ENCODE peak calls at places on chromosomes 1 and 21, in five cellular contexts. D is fibroblast of lung; J is OCI-LY7; P is CD8-positive, alpha-beta T cell; W is left lung. E is an unnamed sample.

GRCh38 chr1:14782741-14783591 is 184.5 kb downstream of the KAZN start:
- DNase-seq in P (no peak), W (no peak), D (no peak), J (no peak), E (no peak)

GRCh38 chr1:72623299-72623708 is 341.0 kb upstream of the NEGR1 start:
- DNase-seq in J (peak), P (no peak), W (no peak), D (peak), E (no peak)

GRCh38 chr21:36164427-36164784 is 7.8 kb downstream of the DOP1B start:
- DNase-seq in J (no peak), W (no peak), D (no peak), P (no peak), E (no peak)

GRCh38 chr1:20138961-20139550 is at the start of gene PLA2G2F:
- DNase-seq in D (no peak), J (no peak), W (no peak), P (no peak), E (no peak)

GRCh38 chr1:98981917-98982513 is 22.6 kb downstream of the PLPPR5 start:
- DNase-seq in J (no peak), W (no peak), D (peak), P (no peak), E (no peak)

GRCh38 chr1:219283541-219283940 is 109.9 kb downstream of the LYPLAL1 start:
- DNase-seq in J (no peak), D (peak), P (no peak), W (no peak), E (no peak)

GRCh38 chr1:177884499-177885021 is 85.3 kb downstream of the SEC16B start:
- DNase-seq in P (no peak), W (no peak), D (no peak), J (no peak), E (no peak)

GRCh38 chr1:235075121-235075954 is 53.3 kb downstream of the TOMM20 start:
- DNase-seq in J (peak), P (no peak), D (peak), W (peak), E (peak)

GRCh38 chr1:71269823-71270222 is 189.0 kb upstream of the ZRANB2 start:
- DNase-seq in W (no peak), P (no peak), J (no peak), D (no peak), E (no peak)

GRCh38 chr1:209435654-209436566 is 147.6 kb upstream of the CAMK1G start:
- DNase-seq in J (peak), W (peak), P (no peak), D (peak), E (peak)

GRCh38 chr1:89820423-89821321 is at the start of gene LRRC8D:
- DNase-seq in J (peak), W (peak), D (peak), P (peak), E (peak)

GRCh38 chr1:47378147-47378546 is 37.9 kb upstream of the FOXE3 start:
- DNase-seq in D (peak), W (no peak), P (no peak), J (no peak), E (no peak)

GRCh38 chr1:59020151-59020997 is 236.5 kb upstream of the JUN start:
- DNase-seq in P (no peak), J (peak), D (peak), W (peak), E (no peak)

GRCh38 chr1:153058826-153059784 is 1.8 kb upstream of the SPRR2A start:
- DNase-seq in D (no peak), P (no peak), W (no peak), J (no peak), E (no peak)

GRCh38 chr1:218480137-218480536 is 135.0 kb downstream of the TGFB2 start:
- DNase-seq in W (no peak), D (peak), J (no peak), P (no peak), E (no peak)

GRCh38 chr1:95957748-95958147 is 723.7 kb downstream of the RWDD3 start:
- DNase-seq in W (no peak), D (peak), J (no peak), P (no peak), E (no peak)

GRCh38 chr1:231177226-231177625 is 15.4 kb downstream of the TRIM67 start:
- DNase-seq in D (no peak), J (no peak), W (no peak), P (no peak), E (no peak)

GRCh38 chr1:154975409-154976205 is 1.1 kb downstream of the CKS1B start:
- DNase-seq in J (peak), D (peak), W (peak), P (no peak), E (no peak)

GRCh38 chr1:39360726-39361125 is 130.7 kb upstream of the BMP8A start:
- DNase-seq in J (no peak), W (no peak), P (no peak), D (no peak), E (no peak)

GRCh38 chr1:7345516-7345915 is 425.6 kb upstream of the VAMP3 start:
- DNase-seq in D (no peak), J (no peak), W (no peak), P (no peak), E (no peak)

GRCh38 chr1:151604291-151604690 is 7.6 kb upstream of the SNX27 start:
- DNase-seq in J (no peak), W (no peak), D (peak), P (no peak), E (no peak)

GRCh38 chr1:241844593-241844992 is 3.4 kb upstream of the EXO1 start:
- DNase-seq in J (no peak), P (no peak), W (no peak), D (no peak), E (no peak)

GRCh38 chr1:215992620-215993019 is 425.5 kb downstream of the KCTD3 start:
- DNase-seq in W (no peak), P (no peak), D (no peak), J (no peak), E (no peak)

GRCh38 chr1:56469640-56470371 is 109.6 kb downstream of the PLPP3 start:
- DNase-seq in W (no peak), D (peak), P (no peak), J (no peak), E (no peak)

GRCh38 chr1:151934048-151934493 is 24.8 kb upstream of the THEM4 start:
- DNase-seq in J (peak), D (peak), W (no peak), P (peak), E (no peak)

GRCh38 chr1:43636006-43636641 is 13.8 kb upstream of the KDM4A start:
- DNase-seq in W (no peak), D (no peak), J (no peak), P (no peak), E (no peak)

GRCh38 chr1:109266965-109267364 is 16.0 kb downstream of the PSRC1 start:
- DNase-seq in J (no peak), W (no peak), P (no peak), D (peak), E (no peak)

GRCh38 chr1:221708076-221708571 is 33.8 kb downstream of the DUSP10 start:
- DNase-seq in W (no peak), P (no peak), D (peak), J (no peak), E (no peak)

GRCh38 chr1:216903389-216903754 is 180.1 kb upstream of the ESRRG start:
- DNase-seq in D (peak), W (no peak), J (no peak), P (no peak), E (no peak)

GRCh38 chr1:92476071-92476607 is 10.6 kb downstream of the GFI1 start:
- DNase-seq in W (no peak), D (no peak), P (peak), J (peak), E (no peak)

GRCh38 chr1:185530215-185530614 is 204.0 kb upstream of the HMCN1 start:
- DNase-seq in P (no peak), J (no peak), D (no peak), W (no peak), E (no peak)

GRCh38 chr1:110875216-110875731 is 2.3 kb downstream of the CD53 start:
- DNase-seq in J (peak), P (no peak), D (no peak), W (no peak), E (no peak)

GRCh38 chr1:159562680-159563079 is 24.9 kb upstream of the APCS start:
- DNase-seq in J (no peak), P (no peak), D (no peak), W (no peak), E (no peak)

GRCh38 chr1:204567067-204567466 is 50.9 kb downstream of the MDM4 start:
- DNase-seq in J (no peak), W (no peak), P (no peak), D (no peak), E (no peak)

GRCh38 chr1:92975551-92976232 is 14.4 kb upstream of the DIPK1A start:
- DNase-seq in P (no peak), W (no peak), D (no peak), J (peak), E (no peak)

GRCh38 chr1:223258751-223259177 is 105.2 kb downstream of the SUSD4 start:
- DNase-seq in P (no peak), J (no peak), D (peak), W (no peak), E (no peak)

GRCh38 chr21:31310750-31311149 is 33.3 kb downstream of the TIAM1 start:
- DNase-seq in J (no peak), W (no peak), P (no peak), D (peak), E (no peak)

DNA sequence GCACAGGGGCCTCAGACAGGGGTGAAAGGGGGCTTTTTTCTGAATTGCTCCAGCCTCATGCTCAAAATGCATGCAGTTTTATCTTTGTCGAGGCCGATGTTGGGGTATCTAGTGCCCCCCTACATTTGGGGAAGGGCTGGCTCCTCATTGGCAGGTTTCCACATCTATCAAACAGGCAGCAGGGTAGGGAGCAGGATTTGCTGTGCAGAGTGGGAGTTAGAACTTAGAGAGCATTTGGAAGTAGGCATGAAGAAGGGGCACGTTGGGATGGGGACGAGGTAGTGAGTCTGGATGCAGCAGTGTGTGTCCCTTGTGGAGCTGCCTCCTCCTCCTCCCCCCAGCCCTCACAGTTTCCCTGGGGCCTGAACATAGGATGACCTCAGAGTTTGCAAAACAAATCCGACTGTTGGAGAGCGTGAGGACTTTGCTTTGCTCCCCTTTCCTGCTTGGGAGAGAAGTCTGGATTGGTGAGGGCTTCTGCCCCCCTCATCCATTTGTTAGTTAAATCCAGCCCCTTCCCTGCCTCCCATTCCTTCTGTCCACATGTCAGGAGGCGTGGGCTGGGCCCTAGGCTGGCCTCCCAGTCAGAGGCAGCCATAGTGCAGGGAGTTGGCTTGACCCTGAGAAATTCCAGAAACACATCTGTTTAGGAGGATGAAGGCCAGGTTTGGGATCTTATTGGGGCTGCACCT is 36.9 kb upstream of the GPR37L1 start:
- DNase-seq in W (no peak), J (no peak), D (no peak), P (no peak), E (peak)
- H3K27ac ChIP-seq in W (no peak), J (no peak), D (no peak), P (no peak), E (peak)

GRCh38 chr1:60129916-60130315 is 56.3 kb upstream of the C1orf87 start:
- DNase-seq in W (no peak), P (no peak), D (peak), J (no peak), E (no peak)

GRCh38 chr1:60132985-60133673 is 59.6 kb upstream of the C1orf87 start:
- DNase-seq in J (no peak), D (peak), P (no peak), W (no peak), E (no peak)

GRCh38 chr1:60133848-60134247 is 60.3 kb upstream of the C1orf87 start:
- DNase-seq in P (no peak), W (peak), J (no peak), D (peak), E (no peak)

GRCh38 chr1:60130703-60131102 is 57.1 kb upstream of the C1orf87 start:
- DNase-seq in J (no peak), W (no peak), D (peak), P (no peak), E (no peak)

DNA sequence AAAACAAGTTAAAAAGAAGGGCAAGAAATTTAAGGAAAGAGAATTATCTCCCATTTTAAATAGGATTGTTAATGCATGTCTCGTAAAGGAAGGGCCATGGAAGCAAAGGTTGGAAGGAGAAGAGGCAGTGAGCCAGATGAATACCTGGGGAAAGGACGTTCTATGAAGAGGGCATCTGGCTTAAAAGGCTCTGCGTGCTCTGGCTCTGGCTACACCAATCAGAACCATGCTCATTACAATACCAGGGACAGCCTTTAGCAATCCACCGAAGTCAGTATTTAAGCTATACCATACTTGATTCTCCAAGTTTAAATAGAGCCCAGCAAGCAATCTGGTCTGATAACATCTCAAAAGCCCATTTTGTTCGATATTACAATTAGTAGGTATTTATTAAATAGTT is 58.5 kb upstream of the C1orf87 start:
- DNase-seq in W (no peak), J (no peak), P (no peak), D (no peak), E (no peak)
- H3K27ac ChIP-seq in W (no peak), J (no peak), P (no peak), D (no peak), E (no peak)

GRCh38 chr1:3186526-3186921 is 117.5 kb downstream of the PRDM16 start:
- DNase-seq in J (no peak), W (peak), P (no peak), D (peak), E (no peak)
- H3K27ac ChIP-seq in J (no peak), W (no peak), P (no peak), D (no peak), E (no peak)

GRCh38 chr1:116486424-116486823 is 84.4 kb downstream of the CD58 start:
- DNase-seq in W (no peak), J (no peak), P (no peak), D (peak), E (no peak)
- H3K27ac ChIP-seq in W (no peak), J (no peak), P (no peak), D (no peak), E (no peak)

GRCh38 chr1:206708058-206708457 is 23.4 kb downstream of the MAPKAPK2 start:
- DNase-seq in D (no peak), W (no peak), P (no peak), J (no peak), E (no peak)

GRCh38 chr1:206709772-206710456 is 25.2 kb downstream of the MAPKAPK2 start:
- DNase-seq in J (no peak), D (peak), W (no peak), P (no peak), E (no peak)

GRCh38 chr1:206708882-206709281 is 24.2 kb downstream of the MAPKAPK2 start:
- DNase-seq in W (no peak), P (no peak), J (no peak), D (no peak), E (no peak)

GRCh38 chr1:206709322-206709721 is 24.6 kb downstream of the MAPKAPK2 start:
- DNase-seq in P (no peak), W (no peak), J (no peak), D (no peak), E (no peak)

DNA sequence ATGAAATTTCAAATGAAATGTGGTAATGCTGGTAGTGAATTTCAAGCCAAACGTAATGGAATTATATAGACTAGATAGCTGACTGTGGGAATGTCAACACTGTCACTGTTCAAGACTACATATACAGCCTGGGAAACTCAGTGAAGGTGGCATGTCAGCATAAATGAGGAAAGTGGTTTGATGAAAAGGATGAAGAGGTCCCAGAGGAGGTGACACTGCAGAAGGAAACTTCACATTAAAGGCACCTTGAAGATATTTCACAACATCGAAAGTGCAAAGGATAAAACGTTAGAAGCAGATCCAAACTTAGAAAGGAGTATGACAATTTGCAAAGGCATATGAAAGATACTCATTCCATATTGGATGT is 25.7 kb downstream of the MAPKAPK2 start:
- DNase-seq in W (no peak), P (no peak), J (no peak), D (no peak), E (no peak)
- H3K27ac ChIP-seq in W (peak), P (no peak), J (no peak), D (peak), E (no peak)

GRCh38 chr1:174800221-174800791 is 199.4 kb upstream of the CACYBP start:
- DNase-seq in D (peak), P (no peak), W (no peak), J (peak), E (no peak)
- H3K27ac ChIP-seq in D (peak), P (peak), W (no peak), J (peak), E (peak)

E was measured in substantia nigra.